ENCODE peak calls at places on chromosome 21, in seven cellular contexts. One of them, this sample, is unnamed.

GRCh38 chr21:19405326-19405725 is 1001.7 kb upstream of the TMPRSS15 start:
- DNase-seq in upper lobe of right lung: no peak
- DNase-seq in cardiac muscle cell: no peak
- DNase-seq in left ventricle myocardium inferior: no peak
- DNase-seq in uterus: no peak
- DNase-seq in fibroblast of lung: no peak
- DNase-seq in tibial nerve: no peak
- DNase-seq in this sample: no peak

GRCh38 chr21:28770867-28771661 is 221.6 kb downstream of the LTN1 start:
- DNase-seq in upper lobe of right lung: no peak
- DNase-seq in cardiac muscle cell: no peak
- DNase-seq in left ventricle myocardium inferior: no peak
- DNase-seq in uterus: no peak
- DNase-seq in fibroblast of lung: peak; percentile 23
- DNase-seq in tibial nerve: no peak
- DNase-seq in this sample: no peak

GRCh38 chr21:43188712-43189151 is 19.9 kb downstream of the CRYAA start:
- DNase-seq in upper lobe of right lung: peak; percentile 63
- DNase-seq in cardiac muscle cell: no peak
- DNase-seq in left ventricle myocardium inferior: no peak
- DNase-seq in uterus: no peak
- DNase-seq in fibroblast of lung: no peak
- DNase-seq in tibial nerve: peak; percentile 14
- DNase-seq in this sample: no peak

GRCh38 chr21:32190491-32191144 is 88.2 kb downstream of the MIS18A start:
- DNase-seq in upper lobe of right lung: no peak
- DNase-seq in cardiac muscle cell: no peak
- DNase-seq in left ventricle myocardium inferior: no peak
- DNase-seq in uterus: no peak
- DNase-seq in fibroblast of lung: no peak
- DNase-seq in tibial nerve: no peak
- DNase-seq in this sample: no peak

GRCh38 chr21:43658769-43659135 is 536 bp downstream of the HSF2BP start:
- DNase-seq in upper lobe of right lung: no peak
- DNase-seq in cardiac muscle cell: no peak
- DNase-seq in left ventricle myocardium inferior: peak; percentile 30
- DNase-seq in uterus: no peak
- DNase-seq in fibroblast of lung: no peak
- DNase-seq in tibial nerve: no peak
- DNase-seq in this sample: peak; percentile 73

GRCh38 chr21:31181089-31181757 is 142.9 kb upstream of the KRTAP19-8 start:
- DNase-seq in upper lobe of right lung: no peak
- DNase-seq in cardiac muscle cell: no peak
- DNase-seq in left ventricle myocardium inferior: no peak
- DNase-seq in uterus: no peak
- DNase-seq in fibroblast of lung: no peak
- DNase-seq in tibial nerve: no peak
- DNase-seq in this sample: no peak

GRCh38 chr21:29194847-29195246 is 64.4 kb downstream of the MAP3K7CL start:
- DNase-seq in upper lobe of right lung: no peak
- DNase-seq in cardiac muscle cell: no peak
- DNase-seq in left ventricle myocardium inferior: no peak
- DNase-seq in uterus: no peak
- DNase-seq in fibroblast of lung: peak; percentile 49
- DNase-seq in tibial nerve: no peak
- DNase-seq in this sample: no peak

GRCh38 chr21:31182231-31183129 is 144.2 kb upstream of the KRTAP19-8 start:
- DNase-seq in upper lobe of right lung: no peak
- DNase-seq in cardiac muscle cell: no peak
- DNase-seq in left ventricle myocardium inferior: no peak
- DNase-seq in uterus: no peak
- DNase-seq in fibroblast of lung: no peak
- DNase-seq in tibial nerve: no peak
- DNase-seq in this sample: no peak

GRCh38 chr21:28111151-28111619 is 881.5 kb downstream of the LTN1 start:
- DNase-seq in upper lobe of right lung: no peak
- DNase-seq in cardiac muscle cell: peak; percentile 62
- DNase-seq in left ventricle myocardium inferior: peak; percentile 67
- DNase-seq in uterus: peak; percentile 92
- DNase-seq in fibroblast of lung: peak; percentile 84
- DNase-seq in tibial nerve: no peak
- DNase-seq in this sample: peak; percentile 19

GRCh38 chr21:41684381-41685245 is 82.2 kb downstream of the RIPK4 start:
- DNase-seq in upper lobe of right lung: peak; percentile 66
- DNase-seq in cardiac muscle cell: no peak
- DNase-seq in left ventricle myocardium inferior: no peak
- DNase-seq in uterus: no peak
- DNase-seq in fibroblast of lung: peak; percentile 82
- DNase-seq in tibial nerve: no peak
- DNase-seq in this sample: no peak
- H3K4me3 ChIP-seq in upper lobe of right lung: no peak overlapping the region
- H3K4me3 ChIP-seq in cardiac muscle cell: no peak overlapping the region
- H3K4me3 ChIP-seq in left ventricle myocardium inferior: no peak overlapping the region
- H3K4me3 ChIP-seq in uterus: no peak overlapping the region
- H3K4me3 ChIP-seq in fibroblast of lung: no peak overlapping the region
- H3K4me3 ChIP-seq in tibial nerve: no peak overlapping the region
- H3K4me3 ChIP-seq in this sample: no peak overlapping the region

GRCh38 chr21:15009964-15010363 is 54.8 kb downstream of the NRIP1 start:
- DNase-seq in upper lobe of right lung: no peak
- DNase-seq in cardiac muscle cell: no peak
- DNase-seq in left ventricle myocardium inferior: no peak
- DNase-seq in uterus: no peak
- DNase-seq in fibroblast of lung: peak; percentile 90
- DNase-seq in tibial nerve: no peak
- DNase-seq in this sample: no peak

GRCh38 chr21:15007716-15008296 is 57.0 kb downstream of the NRIP1 start:
- DNase-seq in upper lobe of right lung: no peak
- DNase-seq in cardiac muscle cell: no peak
- DNase-seq in left ventricle myocardium inferior: no peak
- DNase-seq in uterus: no peak
- DNase-seq in fibroblast of lung: no peak
- DNase-seq in tibial nerve: no peak
- DNase-seq in this sample: no peak

GRCh38 chr21:15014220-15014619 is 50.6 kb downstream of the NRIP1 start:
- DNase-seq in upper lobe of right lung: no peak
- DNase-seq in cardiac muscle cell: no peak
- DNase-seq in left ventricle myocardium inferior: no peak
- DNase-seq in uterus: no peak
- DNase-seq in fibroblast of lung: peak; percentile 50
- DNase-seq in tibial nerve: no peak
- DNase-seq in this sample: no peak

GRCh38 chr21:15011967-15012366 is 52.8 kb downstream of the NRIP1 start:
- DNase-seq in upper lobe of right lung: no peak
- DNase-seq in cardiac muscle cell: no peak
- DNase-seq in left ventricle myocardium inferior: no peak
- DNase-seq in uterus: no peak
- DNase-seq in fibroblast of lung: no peak
- DNase-seq in tibial nerve: no peak
- DNase-seq in this sample: no peak

DNA sequence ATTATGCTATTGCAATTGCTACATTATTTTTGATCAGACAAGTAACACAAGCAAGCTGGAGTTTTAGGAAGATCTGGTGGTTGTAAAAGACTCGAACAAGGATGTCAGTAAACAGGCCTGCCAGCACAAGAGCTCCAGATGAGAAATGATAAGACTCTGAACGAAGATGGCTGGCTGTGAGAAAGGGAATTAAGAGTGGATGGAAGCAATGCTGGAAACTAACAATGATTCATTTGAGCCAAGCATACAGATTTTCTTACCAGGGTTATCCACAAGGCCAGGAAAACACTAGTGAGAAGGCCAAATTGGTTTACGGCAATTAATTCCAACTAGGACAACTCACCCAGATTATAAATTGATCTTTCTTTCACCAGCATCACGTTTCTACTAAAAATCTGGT is 54.2 kb downstream of the NRIP1 start:
- DNase-seq in upper lobe of right lung: no peak
- DNase-seq in cardiac muscle cell: no peak
- DNase-seq in left ventricle myocardium inferior: no peak
- DNase-seq in uterus: no peak
- DNase-seq in fibroblast of lung: peak; percentile 81
- DNase-seq in tibial nerve: no peak
- DNase-seq in this sample: no peak
- H3K27ac ChIP-seq in upper lobe of right lung: no peak overlapping the region
- H3K27ac ChIP-seq in cardiac muscle cell: no peak overlapping the region
- H3K27ac ChIP-seq in left ventricle myocardium inferior: no peak overlapping the region
- H3K27ac ChIP-seq in uterus: no peak overlapping the region
- H3K27ac ChIP-seq in fibroblast of lung: peak overlapping the region; percentile 73
- H3K27ac ChIP-seq in tibial nerve: no peak overlapping the region
- H3K27ac ChIP-seq in this sample: no peak overlapping the region

DNA sequence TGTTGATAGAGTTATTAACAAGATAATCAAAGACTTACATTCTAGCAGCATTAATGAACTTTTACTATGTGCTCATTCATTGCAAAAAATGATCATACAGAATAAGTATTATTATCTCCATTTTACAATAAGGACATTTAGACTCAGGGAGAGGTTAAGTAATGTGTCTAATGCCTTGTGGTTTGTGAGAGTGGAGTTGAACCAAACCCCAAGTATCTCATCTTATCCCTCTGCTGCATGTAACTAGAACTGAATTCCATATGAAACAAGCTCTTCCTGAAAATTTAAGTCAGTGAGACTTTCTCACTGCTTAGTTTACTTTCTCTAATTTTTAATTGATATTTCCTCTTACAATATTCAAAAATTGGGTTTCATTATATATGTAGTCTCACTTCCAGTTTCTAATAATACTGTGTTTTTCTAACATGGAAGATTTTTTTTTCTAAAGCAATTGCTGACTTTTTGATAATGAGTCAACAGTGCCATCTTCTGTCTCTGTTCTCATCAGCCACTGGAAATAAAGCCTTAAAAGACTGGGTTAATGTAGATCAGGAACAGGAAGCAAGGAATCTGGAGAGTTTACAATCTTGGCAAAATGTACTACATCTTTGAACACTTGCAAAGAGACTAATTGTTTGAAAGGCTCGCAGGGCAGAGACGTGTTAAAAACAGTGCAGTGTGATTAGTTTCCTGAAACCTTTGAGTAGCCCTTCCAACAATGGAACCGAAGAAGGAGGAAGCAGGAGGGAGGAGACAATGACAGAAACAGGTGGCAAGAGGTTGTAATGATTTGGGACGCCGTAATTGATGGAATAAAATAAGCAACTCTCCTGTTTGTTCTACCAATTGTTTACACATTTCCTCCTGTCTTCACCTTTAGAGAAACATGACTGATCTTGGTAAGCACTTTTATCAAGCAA is 567.6 kb downstream of the MRPL39 start:
- DNase-seq in upper lobe of right lung: no peak
- DNase-seq in cardiac muscle cell: peak; percentile 27
- DNase-seq in left ventricle myocardium inferior: no peak
- DNase-seq in uterus: no peak
- DNase-seq in fibroblast of lung: peak; percentile 42
- DNase-seq in tibial nerve: no peak
- DNase-seq in this sample: no peak
- TF ChIP-seq CTCF in upper lobe of right lung: no peak
- TF ChIP-seq CTCF in cardiac muscle cell: no peak
- TF ChIP-seq CTCF in left ventricle myocardium inferior: peak; percentile 52
- TF ChIP-seq CTCF in uterus: no peak
- TF ChIP-seq CTCF in fibroblast of lung: no peak
- TF ChIP-seq CTCF in tibial nerve: peak; percentile 14
- TF ChIP-seq CTCF in this sample: no peak

DNA sequence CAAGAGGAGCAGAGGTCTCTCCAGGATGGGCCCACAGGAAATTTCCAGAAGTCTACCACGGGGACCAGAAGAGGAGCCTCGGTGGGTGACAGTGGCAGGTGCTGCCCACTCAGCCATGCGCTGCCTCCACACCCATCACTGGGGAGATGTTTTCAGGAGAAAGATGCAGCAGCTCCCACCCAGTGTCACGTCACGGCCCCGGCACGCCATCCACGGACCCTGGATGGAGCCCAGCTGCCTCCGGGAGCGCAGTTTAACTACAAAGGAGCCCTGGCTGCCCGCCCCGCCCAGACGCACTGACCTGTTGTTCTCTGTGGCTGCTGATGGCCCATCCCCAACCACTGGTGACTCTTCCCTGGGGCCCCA is 6.8 kb downstream of the TSPEAR start:
- DNase-seq in upper lobe of right lung: no peak
- DNase-seq in cardiac muscle cell: no peak
- DNase-seq in left ventricle myocardium inferior: no peak
- DNase-seq in uterus: no peak
- DNase-seq in fibroblast of lung: no peak
- DNase-seq in tibial nerve: no peak
- DNase-seq in this sample: peak; percentile 39
- H3K4me3 ChIP-seq in upper lobe of right lung: no peak overlapping the region
- H3K4me3 ChIP-seq in cardiac muscle cell: no peak overlapping the region
- H3K4me3 ChIP-seq in left ventricle myocardium inferior: no peak overlapping the region
- H3K4me3 ChIP-seq in uterus: no peak overlapping the region
- H3K4me3 ChIP-seq in fibroblast of lung: no peak overlapping the region
- H3K4me3 ChIP-seq in tibial nerve: no peak overlapping the region
- H3K4me3 ChIP-seq in this sample: no peak overlapping the region

DNA sequence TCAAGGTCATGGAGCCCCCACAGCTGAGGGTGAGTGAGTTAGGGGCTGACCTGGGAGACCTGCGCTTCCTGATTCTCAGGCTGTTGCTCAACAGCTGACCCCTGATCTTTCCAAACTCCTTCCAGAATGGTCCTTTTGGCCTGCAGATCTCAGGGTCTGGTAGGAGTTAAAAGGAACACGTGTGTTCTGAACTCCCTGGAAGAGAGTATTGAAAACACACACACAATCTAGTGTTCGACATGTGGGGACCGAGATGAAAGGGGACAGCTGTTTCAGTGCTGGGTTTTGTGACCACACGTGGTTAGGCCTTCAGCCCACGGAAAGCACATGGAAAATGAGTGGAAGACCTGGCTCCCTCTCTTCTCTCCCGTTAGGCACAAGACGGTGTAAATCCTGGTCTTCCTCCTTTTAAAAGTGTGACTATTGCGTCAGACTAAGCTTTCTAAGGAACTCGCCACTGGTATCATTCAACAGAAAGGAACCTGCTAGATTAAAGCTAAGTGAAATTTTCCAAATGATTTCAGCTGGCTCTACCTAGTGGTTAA is 49.6 kb downstream of the RUNX1 start:
- DNase-seq in upper lobe of right lung: no peak
- DNase-seq in cardiac muscle cell: no peak
- DNase-seq in left ventricle myocardium inferior: no peak
- DNase-seq in uterus: no peak
- DNase-seq in fibroblast of lung: no peak
- DNase-seq in tibial nerve: no peak
- DNase-seq in this sample: no peak
- H3K27ac ChIP-seq in upper lobe of right lung: no peak overlapping the region
- H3K27ac ChIP-seq in cardiac muscle cell: no peak overlapping the region
- H3K27ac ChIP-seq in left ventricle myocardium inferior: no peak overlapping the region
- H3K27ac ChIP-seq in uterus: peak overlapping the region; percentile 42
- H3K27ac ChIP-seq in fibroblast of lung: peak overlapping the region; percentile 41
- H3K27ac ChIP-seq in tibial nerve: peak overlapping the region; percentile 12
- H3K27ac ChIP-seq in this sample: peak overlapping the region; percentile 44

DNA sequence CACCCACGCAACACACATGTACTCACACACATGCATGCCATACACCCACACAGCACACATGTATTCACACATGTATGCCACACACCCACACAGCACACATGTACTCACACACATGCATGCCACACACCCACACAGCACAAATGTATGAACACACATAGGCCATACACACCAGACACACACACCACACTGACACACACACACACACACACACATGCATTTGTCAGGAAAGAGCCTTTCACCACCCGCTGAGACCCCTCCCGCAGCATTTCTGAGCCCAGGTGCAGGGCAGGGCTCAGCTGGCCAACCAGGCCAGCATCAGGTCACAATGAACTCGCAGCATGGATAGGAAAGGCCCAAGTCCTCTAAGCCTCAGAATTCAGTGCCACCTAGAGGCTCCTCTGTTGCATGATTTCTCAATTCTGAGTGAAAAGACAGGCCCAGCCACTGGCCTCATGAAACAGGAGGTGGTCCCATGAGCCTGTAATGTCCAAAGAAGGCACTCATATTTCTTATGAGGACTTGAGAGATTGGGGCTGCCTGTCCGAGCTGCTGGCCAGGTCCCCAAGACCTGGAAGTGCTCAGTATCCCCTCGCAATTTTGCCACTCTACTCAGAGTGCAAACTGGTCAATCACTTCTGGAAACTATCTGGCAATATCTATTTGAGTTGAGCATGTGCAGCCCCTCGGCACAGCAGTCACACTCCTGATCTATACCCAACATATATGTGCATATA is 57.3 kb downstream of the PSMG1 start:
- DNase-seq in upper lobe of right lung: no peak
- DNase-seq in cardiac muscle cell: peak; percentile 85
- DNase-seq in left ventricle myocardium inferior: no peak
- DNase-seq in uterus: peak; percentile 68
- DNase-seq in fibroblast of lung: peak; percentile 67
- DNase-seq in tibial nerve: no peak
- DNase-seq in this sample: peak; percentile 63
- TF ChIP-seq CTCF in upper lobe of right lung: peak; percentile 65
- TF ChIP-seq CTCF in cardiac muscle cell: peak; percentile 68
- TF ChIP-seq CTCF in left ventricle myocardium inferior: peak; percentile 76
- TF ChIP-seq CTCF in uterus: peak; percentile 64
- TF ChIP-seq CTCF in fibroblast of lung: peak; percentile 73
- TF ChIP-seq CTCF in tibial nerve: peak; percentile 71
- TF ChIP-seq CTCF in this sample: peak; percentile 60

This sample was measured in psoas muscle.